ENCODE peak calls at places on chromosome 12, in eight cellular contexts. One of them, this sample, is unnamed.

GRCh38 chr12:121522962-121523361 is 57.9 kb downstream of the KDM2B start:
- DNase-seq in H1: no peak
- DNase-seq in stimulated activated CD8-positive, alpha-beta memory T cell treated with anti-CD3 and anti-CD28 coated beads, Interleukin-15, amount 100 ng/mL, for 1 hour: no peak
- DNase-seq in astrocyte of the spinal cord: no peak
- DNase-seq in fibroblast of pulmonary artery: no peak
- DNase-seq in COLO829: no peak
- DNase-seq in tibial artery: no peak
- DNase-seq in cardiac fibroblast: peak
- DNase-seq in this sample: no peak

GRCh38 chr12:102757154-102757873 is 159.7 kb downstream of the PAH start:
- DNase-seq in H1: no peak
- DNase-seq in stimulated activated CD8-positive, alpha-beta memory T cell treated with anti-CD3 and anti-CD28 coated beads, Interleukin-15, amount 100 ng/mL, for 1 hour: no peak
- DNase-seq in astrocyte of the spinal cord: no peak
- DNase-seq in fibroblast of pulmonary artery: no peak
- DNase-seq in COLO829: no peak
- DNase-seq in tibial artery: peak
- DNase-seq in cardiac fibroblast: no peak
- DNase-seq in this sample: peak

GRCh38 chr12:41013921-41014642 is 174.0 kb upstream of the PDZRN4 start:
- DNase-seq in H1: no peak
- DNase-seq in stimulated activated CD8-positive, alpha-beta memory T cell treated with anti-CD3 and anti-CD28 coated beads, Interleukin-15, amount 100 ng/mL, for 1 hour: no peak
- DNase-seq in astrocyte of the spinal cord: peak
- DNase-seq in fibroblast of pulmonary artery: peak
- DNase-seq in COLO829: no peak
- DNase-seq in tibial artery: no peak
- DNase-seq in cardiac fibroblast: peak
- DNase-seq in this sample: no peak

GRCh38 chr12:56589783-56590182 is 40.3 kb downstream of the BAZ2A start:
- DNase-seq in H1: no peak
- DNase-seq in stimulated activated CD8-positive, alpha-beta memory T cell treated with anti-CD3 and anti-CD28 coated beads, Interleukin-15, amount 100 ng/mL, for 1 hour: no peak
- DNase-seq in astrocyte of the spinal cord: no peak
- DNase-seq in fibroblast of pulmonary artery: no peak
- DNase-seq in COLO829: no peak
- DNase-seq in tibial artery: no peak
- DNase-seq in cardiac fibroblast: no peak
- DNase-seq in this sample: no peak

GRCh38 chr12:50057000-50057841 is at the start of gene ASIC1:
- DNase-seq in H1: no peak
- DNase-seq in stimulated activated CD8-positive, alpha-beta memory T cell treated with anti-CD3 and anti-CD28 coated beads, Interleukin-15, amount 100 ng/mL, for 1 hour: no peak
- DNase-seq in astrocyte of the spinal cord: peak
- DNase-seq in fibroblast of pulmonary artery: peak
- DNase-seq in COLO829: peak
- DNase-seq in tibial artery: peak
- DNase-seq in cardiac fibroblast: peak
- DNase-seq in this sample: peak

GRCh38 chr12:59911516-59911915 is 315.7 kb downstream of the SLC16A7 start:
- DNase-seq in H1: no peak
- DNase-seq in stimulated activated CD8-positive, alpha-beta memory T cell treated with anti-CD3 and anti-CD28 coated beads, Interleukin-15, amount 100 ng/mL, for 1 hour: no peak
- DNase-seq in astrocyte of the spinal cord: no peak
- DNase-seq in fibroblast of pulmonary artery: no peak
- DNase-seq in COLO829: no peak
- DNase-seq in tibial artery: no peak
- DNase-seq in cardiac fibroblast: no peak
- DNase-seq in this sample: no peak

GRCh38 chr12:101700299-101700820 is 2.9 kb downstream of the CHPT1 start:
- DNase-seq in H1: no peak
- DNase-seq in stimulated activated CD8-positive, alpha-beta memory T cell treated with anti-CD3 and anti-CD28 coated beads, Interleukin-15, amount 100 ng/mL, for 1 hour: no peak
- DNase-seq in astrocyte of the spinal cord: no peak
- DNase-seq in fibroblast of pulmonary artery: no peak
- DNase-seq in COLO829: no peak
- DNase-seq in tibial artery: no peak
- DNase-seq in cardiac fibroblast: no peak
- DNase-seq in this sample: no peak

GRCh38 chr12:103571286-103571685 is 15.8 kb upstream of the STAB2 start:
- DNase-seq in H1: no peak
- DNase-seq in stimulated activated CD8-positive, alpha-beta memory T cell treated with anti-CD3 and anti-CD28 coated beads, Interleukin-15, amount 100 ng/mL, for 1 hour: no peak
- DNase-seq in astrocyte of the spinal cord: peak
- DNase-seq in fibroblast of pulmonary artery: no peak
- DNase-seq in COLO829: no peak
- DNase-seq in tibial artery: no peak
- DNase-seq in cardiac fibroblast: no peak
- DNase-seq in this sample: no peak

GRCh38 chr12:64104376-64104775 is 117.7 kb downstream of the KICS2 start:
- DNase-seq in H1: no peak
- DNase-seq in stimulated activated CD8-positive, alpha-beta memory T cell treated with anti-CD3 and anti-CD28 coated beads, Interleukin-15, amount 100 ng/mL, for 1 hour: no peak
- DNase-seq in astrocyte of the spinal cord: peak
- DNase-seq in fibroblast of pulmonary artery: peak
- DNase-seq in COLO829: no peak
- DNase-seq in tibial artery: no peak
- DNase-seq in cardiac fibroblast: peak
- DNase-seq in this sample: peak

GRCh38 chr12:52521581-52522266 is 1.5 kb upstream of the KRT5 start:
- DNase-seq in H1: no peak
- DNase-seq in stimulated activated CD8-positive, alpha-beta memory T cell treated with anti-CD3 and anti-CD28 coated beads, Interleukin-15, amount 100 ng/mL, for 1 hour: no peak
- DNase-seq in astrocyte of the spinal cord: peak
- DNase-seq in fibroblast of pulmonary artery: no peak
- DNase-seq in COLO829: no peak
- DNase-seq in tibial artery: no peak
- DNase-seq in cardiac fibroblast: peak
- DNase-seq in this sample: peak

GRCh38 chr12:51855586-51856428 is 7.3 kb upstream of the FIGNL2 start:
- DNase-seq in H1: no peak
- DNase-seq in stimulated activated CD8-positive, alpha-beta memory T cell treated with anti-CD3 and anti-CD28 coated beads, Interleukin-15, amount 100 ng/mL, for 1 hour: no peak
- DNase-seq in astrocyte of the spinal cord: peak
- DNase-seq in fibroblast of pulmonary artery: peak
- DNase-seq in COLO829: peak
- DNase-seq in tibial artery: no peak
- DNase-seq in cardiac fibroblast: no peak
- DNase-seq in this sample: peak

GRCh38 chr12:55996715-55997534 is at the start of gene SUOX:
- DNase-seq in H1: peak
- DNase-seq in stimulated activated CD8-positive, alpha-beta memory T cell treated with anti-CD3 and anti-CD28 coated beads, Interleukin-15, amount 100 ng/mL, for 1 hour: no peak
- DNase-seq in astrocyte of the spinal cord: peak
- DNase-seq in fibroblast of pulmonary artery: peak
- DNase-seq in COLO829: peak
- DNase-seq in tibial artery: peak
- DNase-seq in cardiac fibroblast: peak
- DNase-seq in this sample: peak

GRCh38 chr12:68876471-68876870 is 56.5 kb downstream of the CPM start:
- DNase-seq in H1: no peak
- DNase-seq in stimulated activated CD8-positive, alpha-beta memory T cell treated with anti-CD3 and anti-CD28 coated beads, Interleukin-15, amount 100 ng/mL, for 1 hour: no peak
- DNase-seq in astrocyte of the spinal cord: no peak
- DNase-seq in fibroblast of pulmonary artery: peak
- DNase-seq in COLO829: no peak
- DNase-seq in tibial artery: no peak
- DNase-seq in cardiac fibroblast: peak
- DNase-seq in this sample: no peak

This sample was measured in AG20443.